ENCODE peak calls at places on chromosome 19, in six cellular contexts. One of them, this sample, is unnamed.

GRCh38 chr19:33390120-33390907 is 16.8 kb downstream of the CEBPG start:
- DNase-seq in memory B cell: no peak
- DNase-seq in heart right ventricle: peak; percentile 76
- DNase-seq in NCI-H774: no peak
- DNase-seq in kidney glomerular epithelial cell: no peak
- DNase-seq in BJ: no peak
- DNase-seq in this sample: peak; percentile 58

GRCh38 chr19:28312269-28312668 is 900.7 kb downstream of the UQCRFS1 start:
- DNase-seq in BJ: no peak
- DNase-seq in memory B cell: no peak
- DNase-seq in NCI-H774: no peak
- DNase-seq in heart right ventricle: no peak
- DNase-seq in kidney glomerular epithelial cell: no peak
- DNase-seq in this sample: no peak

GRCh38 chr19:55083004-55083850 is 7.6 kb downstream of the EPS8L1 start:
- DNase-seq in kidney glomerular epithelial cell: no peak
- DNase-seq in heart right ventricle: no peak
- DNase-seq in BJ: no peak
- DNase-seq in memory B cell: no peak
- DNase-seq in NCI-H774: no peak
- DNase-seq in this sample: no peak

GRCh38 chr19:38650911-38651584 is 3.6 kb downstream of the ACTN4 start:
- DNase-seq in NCI-H774: no peak
- DNase-seq in heart right ventricle: no peak
- DNase-seq in memory B cell: no peak
- DNase-seq in kidney glomerular epithelial cell: no peak
- DNase-seq in BJ: no peak
- DNase-seq in this sample: no peak

GRCh38 chr19:3708207-3708931 is at the start of gene TJP3:
- DNase-seq in memory B cell: no peak
- DNase-seq in BJ: no peak
- DNase-seq in heart right ventricle: peak; percentile 45
- DNase-seq in kidney glomerular epithelial cell: no peak
- DNase-seq in NCI-H774: peak; percentile 5
- DNase-seq in this sample: no peak

GRCh38 chr19:14694867-14695266 is 5.0 kb downstream of the ZNF333 start:
- DNase-seq in NCI-H774: no peak
- DNase-seq in heart right ventricle: no peak
- DNase-seq in BJ: no peak
- DNase-seq in kidney glomerular epithelial cell: no peak
- DNase-seq in memory B cell: no peak
- DNase-seq in this sample: no peak

GRCh38 chr19:41694196-41694595 is 6.1 kb upstream of the CEACAM7 start:
- DNase-seq in memory B cell: no peak
- DNase-seq in BJ: no peak
- DNase-seq in kidney glomerular epithelial cell: no peak
- DNase-seq in NCI-H774: no peak
- DNase-seq in heart right ventricle: no peak
- DNase-seq in this sample: no peak

GRCh38 chr19:2375341-2376121 is 15.5 kb downstream of the TMPRSS9 start:
- DNase-seq in memory B cell: no peak
- DNase-seq in kidney glomerular epithelial cell: no peak
- DNase-seq in NCI-H774: no peak
- DNase-seq in BJ: no peak
- DNase-seq in heart right ventricle: no peak
- DNase-seq in this sample: no peak

GRCh38 chr19:10317857-10318462 is 2.1 kb upstream of the FDX2 start:
- DNase-seq in memory B cell: no peak
- DNase-seq in heart right ventricle: no peak
- DNase-seq in BJ: no peak
- DNase-seq in NCI-H774: no peak
- DNase-seq in kidney glomerular epithelial cell: no peak
- DNase-seq in this sample: no peak

GRCh38 chr19:49832556-49832955 is 14.5 kb downstream of the MED25 start:
- DNase-seq in memory B cell: no peak
- DNase-seq in kidney glomerular epithelial cell: no peak
- DNase-seq in NCI-H774: no peak
- DNase-seq in BJ: no peak
- DNase-seq in heart right ventricle: no peak
- DNase-seq in this sample: no peak

GRCh38 chr19:51530616-51531015 is 854 bp downstream of the SIGLEC6 start:
- DNase-seq in BJ: no peak
- DNase-seq in heart right ventricle: no peak
- DNase-seq in NCI-H774: no peak
- DNase-seq in kidney glomerular epithelial cell: no peak
- DNase-seq in memory B cell: no peak
- DNase-seq in this sample: no peak

GRCh38 chr19:46759817-46760333 is 13.6 kb upstream of the STRN4 start:
- DNase-seq in NCI-H774: no peak
- DNase-seq in memory B cell: no peak
- DNase-seq in heart right ventricle: no peak
- DNase-seq in kidney glomerular epithelial cell: no peak
- DNase-seq in BJ: peak; percentile 99
- DNase-seq in this sample: no peak

GRCh38 chr19:8004723-8005513 is 523 bp downstream of the ELAVL1 start:
- DNase-seq in kidney glomerular epithelial cell: peak; percentile 7
- DNase-seq in memory B cell: no peak
- DNase-seq in NCI-H774: no peak
- DNase-seq in heart right ventricle: no peak
- DNase-seq in BJ: no peak
- DNase-seq in this sample: peak; percentile 28

GRCh38 chr19:51354103-51354741 is 12.0 kb downstream of the ETFB start:
- DNase-seq in memory B cell: no peak
- DNase-seq in NCI-H774: no peak
- DNase-seq in heart right ventricle: no peak
- DNase-seq in kidney glomerular epithelial cell: no peak
- DNase-seq in BJ: no peak
- DNase-seq in this sample: peak; percentile 26

GRCh38 chr19:3053218-3053621 is 9.1 kb downstream of the TLE5 start:
- DNase-seq in memory B cell: no peak
- DNase-seq in heart right ventricle: no peak
- DNase-seq in NCI-H774: no peak
- DNase-seq in BJ: no peak
- DNase-seq in kidney glomerular epithelial cell: no peak
- DNase-seq in this sample: no peak

GRCh38 chr19:4277051-4277700 is 1.9 kb upstream of the SHD start:
- DNase-seq in kidney glomerular epithelial cell: no peak
- DNase-seq in memory B cell: no peak
- DNase-seq in heart right ventricle: no peak
- DNase-seq in NCI-H774: no peak
- DNase-seq in BJ: no peak
- DNase-seq in this sample: no peak

GRCh38 chr19:54096642-54097106 is 3.9 kb downstream of the OSCAR start:
- DNase-seq in memory B cell: no peak
- DNase-seq in BJ: no peak
- DNase-seq in heart right ventricle: no peak
- DNase-seq in kidney glomerular epithelial cell: peak; percentile 15
- DNase-seq in NCI-H774: no peak
- DNase-seq in this sample: no peak

GRCh38 chr19:6501740-6502648 is at the start of gene TUBB4A:
- DNase-seq in heart right ventricle: peak; percentile 55
- DNase-seq in memory B cell: peak; percentile 60
- DNase-seq in NCI-H774: no peak
- DNase-seq in BJ: no peak
- DNase-seq in kidney glomerular epithelial cell: no peak
- DNase-seq in this sample: no peak

GRCh38 chr19:5157186-5157585 is 183.4 kb downstream of the PTPRS start:
- DNase-seq in BJ: no peak
- DNase-seq in heart right ventricle: no peak
- DNase-seq in kidney glomerular epithelial cell: no peak
- DNase-seq in NCI-H774: no peak
- DNase-seq in memory B cell: no peak
- DNase-seq in this sample: no peak

GRCh38 chr19:56269348-56269747 is 3.2 kb upstream of the EDDM13 start:
- DNase-seq in NCI-H774: no peak
- DNase-seq in memory B cell: no peak
- DNase-seq in heart right ventricle: no peak
- DNase-seq in kidney glomerular epithelial cell: no peak
- DNase-seq in BJ: no peak
- DNase-seq in this sample: no peak

GRCh38 chr19:4380254-4380727 is 20.1 kb downstream of the SH3GL1 start:
- DNase-seq in kidney glomerular epithelial cell: no peak
- DNase-seq in NCI-H774: no peak
- DNase-seq in BJ: no peak
- DNase-seq in heart right ventricle: peak; percentile 63
- DNase-seq in memory B cell: no peak
- DNase-seq in this sample: no peak

GRCh38 chr19:23777216-23777615 is 18.5 kb upstream of the ZNF681 start:
- DNase-seq in memory B cell: no peak
- DNase-seq in NCI-H774: no peak
- DNase-seq in BJ: no peak
- DNase-seq in kidney glomerular epithelial cell: no peak
- DNase-seq in heart right ventricle: no peak
- DNase-seq in this sample: no peak

GRCh38 chr19:49554701-49555181 is 25.6 kb downstream of the NOSIP start:
- DNase-seq in heart right ventricle: peak; percentile 38
- DNase-seq in NCI-H774: no peak
- DNase-seq in BJ: no peak
- DNase-seq in kidney glomerular epithelial cell: no peak
- DNase-seq in memory B cell: no peak
- DNase-seq in this sample: no peak

GRCh38 chr19:33473644-33474305 is 47.8 kb downstream of the PEPD start:
- DNase-seq in NCI-H774: no peak
- DNase-seq in kidney glomerular epithelial cell: no peak
- DNase-seq in heart right ventricle: no peak
- DNase-seq in memory B cell: no peak
- DNase-seq in BJ: peak; percentile 50
- DNase-seq in this sample: no peak

GRCh38 chr19:8445488-8446001 is 770 bp downstream of the HNRNPM start:
- DNase-seq in BJ: no peak
- DNase-seq in NCI-H774: no peak
- DNase-seq in memory B cell: peak; percentile 15
- DNase-seq in kidney glomerular epithelial cell: no peak
- DNase-seq in heart right ventricle: peak; percentile 62
- DNase-seq in this sample: peak; percentile 57

GRCh38 chr19:44745386-44745831 is 3.1 kb upstream of the BCL3 start:
- DNase-seq in memory B cell: no peak
- DNase-seq in NCI-H774: no peak
- DNase-seq in heart right ventricle: peak; percentile 79
- DNase-seq in BJ: peak; percentile 47
- DNase-seq in kidney glomerular epithelial cell: no peak
- DNase-seq in this sample: peak; percentile 92

GRCh38 chr19:8462601-8463000 is 17.8 kb downstream of the HNRNPM start:
- DNase-seq in BJ: no peak
- DNase-seq in heart right ventricle: no peak
- DNase-seq in memory B cell: no peak
- DNase-seq in kidney glomerular epithelial cell: no peak
- DNase-seq in NCI-H774: no peak
- DNase-seq in this sample: no peak

GRCh38 chr19:1780272-1780957 is 27.1 kb downstream of the ONECUT3 start:
- DNase-seq in BJ: no peak
- DNase-seq in heart right ventricle: no peak
- DNase-seq in kidney glomerular epithelial cell: no peak
- DNase-seq in memory B cell: no peak
- DNase-seq in NCI-H774: no peak
- DNase-seq in this sample: peak; percentile 43

GRCh38 chr19:51094696-51095279 is 12.1 kb upstream of the KLK14 start:
- DNase-seq in NCI-H774: peak; percentile 6
- DNase-seq in memory B cell: peak; percentile 30
- DNase-seq in BJ: no peak
- DNase-seq in kidney glomerular epithelial cell: no peak
- DNase-seq in heart right ventricle: peak; percentile 30
- DNase-seq in this sample: peak; percentile 39

GRCh38 chr19:10321874-10322835 is 6.3 kb upstream of the FDX2 start:
- DNase-seq in kidney glomerular epithelial cell: no peak
- DNase-seq in NCI-H774: no peak
- DNase-seq in heart right ventricle: no peak
- DNase-seq in BJ: no peak
- DNase-seq in memory B cell: no peak
- DNase-seq in this sample: no peak

GRCh38 chr19:33052352-33052972 is 12.2 kb downstream of the RHPN2 start:
- DNase-seq in memory B cell: no peak
- DNase-seq in NCI-H774: no peak
- DNase-seq in kidney glomerular epithelial cell: peak; percentile 51
- DNase-seq in heart right ventricle: no peak
- DNase-seq in BJ: no peak
- DNase-seq in this sample: no peak

GRCh38 chr19:58154679-58155648 is 4.4 kb upstream of the ZNF329 start:
- DNase-seq in heart right ventricle: peak; percentile 99
- DNase-seq in memory B cell: peak; percentile 99
- DNase-seq in kidney glomerular epithelial cell: peak; percentile 91
- DNase-seq in NCI-H774: peak; percentile 96
- DNase-seq in BJ: peak; percentile 43
- DNase-seq in this sample: peak; percentile 95

GRCh38 chr19:343941-344624 is 513 bp downstream of the MIER2 start:
- DNase-seq in memory B cell: no peak
- DNase-seq in heart right ventricle: no peak
- DNase-seq in kidney glomerular epithelial cell: no peak
- DNase-seq in BJ: no peak
- DNase-seq in NCI-H774: peak; percentile 46
- DNase-seq in this sample: peak; percentile 44